ENCODE peak calls at places on chromosomes 4 and X, in seven cellular contexts. L is PC-9, H is GM12865, Q is bronchial epithelial cell, T is heart left ventricle, I is thyroid gland, A is brain microvascular endothelial cell. R is an unnamed sample.

GRCh38 chrX:72270316-72270866 is 6.7 kb downstream of the RPS4X start:
- DNase-seq in L (no peak), H (no peak), Q (no peak), T (no peak), I (no peak), A (no peak), R (no peak)

GRCh38 chrX:77434949-77435348 is 12.2 kb upstream of the FGF16 start:
- DNase-seq in L (no peak), H (no peak), Q (peak; percentile 32), T (no peak), I (no peak), A (no peak), R (no peak)

GRCh38 chr4:156968479-156968984 is 3.1 kb downstream of the PDGFC start:
- DNase-seq in L (peak; percentile 38), H (peak; percentile 68), Q (peak; percentile 79), T (peak; percentile 56), I (peak; percentile 71), A (peak; percentile 83), R (peak; percentile 90)

GRCh38 chrX:95974885-95975284 is 709.8 kb upstream of the DIAPH2 start:
- DNase-seq in L (no peak), H (no peak), Q (peak; percentile 64), T (no peak), I (no peak), A (no peak), R (no peak)

GRCh38 chrX:45164021-45164621 is 36.6 kb downstream of the DIPK2B start:
- DNase-seq in L (no peak), H (no peak), Q (no peak), T (peak; percentile 16), I (peak; percentile 57), A (no peak), R (no peak)

GRCh38 chrX:96729868-96730643 is 45.4 kb downstream of the DIAPH2 start:
- DNase-seq in L (no peak), H (no peak), Q (no peak), T (no peak), I (no peak), A (no peak), R (no peak)

GRCh38 chr4:79585834-79586233 is 177.8 kb upstream of the GK2 start:
- DNase-seq in L (no peak), H (no peak), Q (no peak), T (no peak), I (no peak), A (no peak), R (no peak)

GRCh38 chr4:168304744-168305459 is 13.7 kb downstream of the DDX60 start:
- DNase-seq in L (peak; percentile 94), H (no peak), Q (peak; percentile 100), T (no peak), I (no peak), A (peak; percentile 29), R (peak; percentile 37)

GRCh38 chr4:100504086-100504874 is 13.5 kb downstream of the EMCN start:
- DNase-seq in L (no peak), H (no peak), Q (no peak), T (no peak), I (no peak), A (peak; percentile 51), R (peak; percentile 5)
- TF ChIP-seq CTCF in L (no peak), H (no peak), Q (no peak), T (no peak), I (no peak), A (no peak), R (no peak)

GRCh38 chr4:175421506-175421905 is 390.6 kb downstream of the GPM6A start:
- DNase-seq in L (no peak), H (no peak), Q (peak; percentile 48), T (no peak), I (no peak), A (peak; percentile 68), R (peak; percentile 83)
- TF ChIP-seq CTCF in L (no peak), H (no peak), Q (no peak), T (no peak), I (no peak), A (peak; percentile 32), R (no peak)

GRCh38 chr4:89660444-89660843 is 176.5 kb downstream of the SNCA start:
- DNase-seq in L (no peak), H (no peak), Q (no peak), T (no peak), I (no peak), A (no peak), R (no peak)

GRCh38 chr4:89660851-89661250 is 176.1 kb downstream of the SNCA start:
- DNase-seq in L (no peak), H (no peak), Q (no peak), T (no peak), I (no peak), A (no peak), R (no peak)

GRCh38 chr4:89661490-89661889 is 175.5 kb downstream of the SNCA start:
- DNase-seq in L (no peak), H (no peak), Q (peak; percentile 91), T (no peak), I (no peak), A (peak; percentile 65), R (peak; percentile 55)

GRCh38 chr4:89658701-89659024 is 178.3 kb downstream of the SNCA start:
- DNase-seq in L (no peak), H (peak; percentile 49), Q (no peak), T (no peak), I (no peak), A (no peak), R (no peak)

DNA sequence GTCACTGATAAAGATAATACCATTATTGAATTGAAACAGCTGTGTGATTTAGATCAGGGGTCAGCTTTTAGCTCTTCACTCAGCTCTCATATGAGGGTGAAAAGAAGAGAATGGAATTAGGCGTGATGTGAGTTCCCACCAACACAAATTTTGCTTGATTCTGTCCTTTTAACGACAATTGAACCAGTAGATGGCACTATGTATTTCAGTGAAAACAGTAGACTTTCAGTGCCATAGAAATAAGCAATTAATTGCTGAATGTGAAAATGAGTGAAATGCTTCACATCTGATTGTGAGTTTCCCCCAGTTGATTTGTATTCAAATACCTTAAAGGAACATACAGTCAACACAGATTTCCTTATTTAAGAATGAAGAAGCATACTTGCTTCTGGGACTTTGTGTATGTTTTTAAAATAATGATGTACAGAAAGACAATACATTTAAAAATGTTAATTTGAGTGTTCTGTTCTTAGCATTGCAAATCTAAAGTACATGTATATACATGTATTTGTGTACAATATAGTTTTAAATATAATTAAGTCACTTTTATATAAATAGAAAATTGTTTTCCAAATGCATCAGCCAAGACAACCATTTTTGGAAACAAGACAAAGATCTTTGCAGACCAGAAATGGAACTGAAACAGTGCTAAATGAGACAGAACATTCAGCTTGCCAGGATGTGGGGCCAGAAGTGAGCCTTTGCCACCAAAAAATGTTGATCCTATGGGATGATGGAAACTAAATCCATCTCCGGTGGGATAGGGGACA is 178.8 kb downstream of the SNCA start:
- DNase-seq in L (no peak), H (peak; percentile 40), Q (peak; percentile 55), T (no peak), I (no peak), A (peak; percentile 9), R (peak; percentile 57)
- TF ChIP-seq CTCF in L (no peak), H (peak; percentile 13), Q (peak; percentile 36), T (peak; percentile 29), I (peak; percentile 31), A (peak; percentile 48), R (peak; percentile 49)

GRCh38 chrX:149506349-149506748 is 1.2 kb upstream of the IDS start:
- DNase-seq in L (peak; percentile 54), H (no peak), Q (peak; percentile 59), T (no peak), I (no peak), A (no peak), R (no peak)

GRCh38 chrX:149505671-149506070 is 565 bp upstream of the IDS start:
- DNase-seq in L (no peak), H (no peak), Q (no peak), T (no peak), I (no peak), A (no peak), R (no peak)

GRCh38 chrX:149504915-149505651 is at the start of gene IDS:
- DNase-seq in L (peak; percentile 91), H (peak; percentile 90), Q (peak; percentile 79), T (peak; percentile 90), I (peak; percentile 90), A (peak; percentile 82), R (peak; percentile 86)

GRCh38 chrX:149508467-149508866 is 3.4 kb upstream of the IDS start:
- DNase-seq in L (no peak), H (no peak), Q (no peak), T (no peak), I (no peak), A (no peak), R (no peak)

GRCh38 chrX:149504226-149504914 is 736 bp downstream of the IDS start:
- DNase-seq in L (peak; percentile 63), H (peak; percentile 77), Q (no peak), T (no peak), I (peak; percentile 13), A (no peak), R (no peak)
- TF ChIP-seq CTCF in L (peak; percentile 70), H (peak; percentile 62), Q (peak; percentile 9), T (no peak), I (no peak), A (peak; percentile 47), R (peak; percentile 34)

GRCh38 chr4:132737344-132737743 is 411.8 kb upstream of the PCDH10 start:
- DNase-seq in L (no peak), H (no peak), Q (no peak), T (no peak), I (no peak), A (no peak), R (no peak)
- TF ChIP-seq CTCF in L (no peak), H (no peak), Q (no peak), T (no peak), I (no peak), A (no peak), R (no peak)

DNA sequence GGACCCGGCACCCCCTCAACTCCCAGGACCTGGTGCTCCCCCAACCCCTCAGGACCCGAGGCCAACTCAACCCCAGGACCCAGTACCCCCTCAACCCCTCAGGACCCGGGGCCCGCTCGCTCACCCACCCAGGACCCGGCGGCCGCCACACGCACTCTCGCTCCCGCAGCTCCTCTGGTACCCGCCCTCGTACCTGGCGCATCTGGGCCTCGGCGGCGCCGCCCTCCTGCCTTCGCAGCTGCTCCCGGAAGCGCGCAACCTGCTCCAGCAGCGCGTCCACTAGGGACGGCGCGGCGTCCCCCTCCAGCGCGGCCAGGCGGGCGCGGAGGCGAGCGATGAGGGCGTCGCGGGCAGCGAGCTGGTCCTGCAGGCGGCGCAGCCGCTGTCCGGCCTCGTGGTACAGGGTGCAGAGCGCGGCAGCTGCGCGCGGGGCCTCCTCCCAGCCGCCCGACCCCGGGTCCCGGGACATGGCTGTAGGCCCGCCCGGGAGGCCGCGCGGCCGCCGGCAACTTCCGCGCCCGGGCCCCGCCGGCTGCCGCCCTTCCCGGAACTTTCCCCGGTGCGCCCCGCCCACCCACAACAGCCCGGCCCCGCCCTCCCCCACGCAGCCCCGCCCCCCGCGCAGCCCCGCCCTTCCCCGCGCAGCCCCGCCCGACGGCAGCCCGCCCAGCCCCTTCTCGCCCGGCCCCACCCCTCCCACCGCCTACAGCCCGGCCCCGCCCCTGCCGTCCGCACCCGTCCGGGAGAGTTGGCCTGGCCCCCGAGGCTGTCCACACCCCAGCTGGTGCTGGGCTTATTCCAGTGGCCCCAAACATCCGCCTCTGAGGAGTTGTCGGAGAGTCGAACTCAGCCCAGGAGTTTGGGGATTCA is at the start of gene TNIP2:
- DNase-seq in L (peak; percentile 62), H (peak; percentile 87), Q (peak; percentile 65), T (peak; percentile 92), I (peak; percentile 80), A (peak; percentile 53), R (peak; percentile 67)
- TF ChIP-seq CTCF in L (no peak), H (no peak), Q (peak; percentile 42), T (peak; percentile 51), I (peak; percentile 60), A (peak; percentile 30), R (no peak)

GRCh38 chr4:185096032-185096653 is 46.9 kb upstream of the SLC25A4 start:
- DNase-seq in L (no peak), H (peak; percentile 51), Q (peak; percentile 46), T (peak; percentile 32), I (peak; percentile 38), A (peak; percentile 33), R (peak; percentile 43)
- TF ChIP-seq CTCF in L (peak; percentile 71), H (peak; percentile 40), Q (peak; percentile 32), T (peak; percentile 62), I (peak; percentile 23), A (peak; percentile 69), R (peak; percentile 65)